ENCODE peak calls at places on chromosomes 6 and 20, in four cellular contexts. O is DND-41, G is bronchial epithelial cell, M is IMR-90. U is an unnamed sample.

GRCh38 chr20:16803965-16804792 is 56.0 kb downstream of the OTOR start:
- DNase-seq in O (peak; percentile 58), G (peak; percentile 29), M (peak; percentile 48), U (peak; percentile 54)

GRCh38 chr20:20955837-20956236 is 150.3 kb downstream of the LINC00237 start:
- DNase-seq in O (no peak), G (no peak), M (no peak), U (no peak)

GRCh38 chr20:62658593-62659159 is 16.4 kb downstream of the SLCO4A1 start:
- DNase-seq in O (no peak), G (no peak), M (no peak), U (no peak)

GRCh38 chr20:11965602-11966001 is 47.9 kb downstream of the BTBD3 start:
- DNase-seq in O (no peak), G (peak; percentile 4), M (peak; percentile 4), U (no peak)

GRCh38 chr6:110949679-110950285 is 8.7 kb upstream of the GTF3C6 start:
- DNase-seq in O (no peak), G (peak; percentile 29), M (peak; percentile 54), U (no peak)

GRCh38 chr6:93787841-93788240 is 368.5 kb upstream of the EPHA7 start:
- DNase-seq in O (no peak), G (no peak), M (no peak), U (no peak)

GRCh38 chr20:57470212-57470522 is 54.8 kb downstream of the CTCFL start:
- DNase-seq in O (no peak), G (no peak), M (no peak), U (no peak)

GRCh38 chr6:80622641-80623040 is 516.2 kb downstream of the BCKDHB start:
- DNase-seq in O (no peak), G (peak; percentile 55), M (no peak), U (no peak)

GRCh38 chr20:47464380-47465101 is 37.1 kb upstream of the NCOA3 start:
- DNase-seq in O (no peak), G (peak; percentile 99), M (peak; percentile 99), U (no peak)

GRCh38 chr20:15491564-15491963 is 1081.7 kb downstream of the KIF16B start:
- DNase-seq in O (no peak), G (peak; percentile 19), M (no peak), U (no peak)

GRCh38 chr6:15248451-15249370 is 2.8 kb downstream of the JARID2 start:
- DNase-seq in O (peak; percentile 96), G (peak; percentile 80), M (peak; percentile 97), U (peak; percentile 95)
- TF ChIP-seq CTCF in O (no peak), G (peak; percentile 55), M (peak; percentile 34), U (peak; percentile 3)

DNA sequence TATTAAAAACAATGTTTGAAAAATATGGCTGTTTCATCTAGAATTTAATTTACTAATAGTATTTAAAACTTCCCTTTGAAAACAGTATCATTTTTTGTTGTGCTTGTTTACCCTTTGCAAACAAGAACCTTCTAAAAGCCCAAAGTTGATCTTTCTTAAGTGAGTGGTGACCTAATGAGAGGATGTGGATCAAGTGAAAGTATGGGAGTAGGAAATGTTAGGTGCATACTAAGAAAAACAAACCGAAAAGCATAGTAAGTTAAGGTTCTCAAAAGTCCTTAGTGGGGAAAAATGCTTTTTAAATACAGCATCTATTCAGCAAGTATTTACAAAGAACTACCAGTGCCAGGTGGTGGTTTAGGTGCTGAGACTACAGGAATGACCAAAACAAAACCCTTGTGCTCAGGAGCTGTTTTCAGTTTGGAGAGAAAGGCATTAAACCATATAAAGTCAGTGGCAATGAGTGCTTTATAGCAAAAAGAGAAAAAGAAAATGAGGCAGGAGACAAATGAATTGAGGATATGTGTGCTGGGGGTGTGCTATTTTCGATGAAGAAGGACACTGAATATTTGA is 23.8 kb downstream of the RNF146 start:
- DNase-seq in O (no peak), G (no peak), M (no peak), U (no peak)
- TF ChIP-seq CTCF in O (no peak), G (no peak), M (no peak), U (no peak)

GRCh38 chr6:38018755-38019165 is 199.2 kb downstream of the ZFAND3 start:
- DNase-seq in O (peak; percentile 13), G (no peak), M (no peak), U (no peak)
- TF ChIP-seq CTCF in O (peak; percentile 23), G (no peak), M (no peak), U (no peak)

DNA sequence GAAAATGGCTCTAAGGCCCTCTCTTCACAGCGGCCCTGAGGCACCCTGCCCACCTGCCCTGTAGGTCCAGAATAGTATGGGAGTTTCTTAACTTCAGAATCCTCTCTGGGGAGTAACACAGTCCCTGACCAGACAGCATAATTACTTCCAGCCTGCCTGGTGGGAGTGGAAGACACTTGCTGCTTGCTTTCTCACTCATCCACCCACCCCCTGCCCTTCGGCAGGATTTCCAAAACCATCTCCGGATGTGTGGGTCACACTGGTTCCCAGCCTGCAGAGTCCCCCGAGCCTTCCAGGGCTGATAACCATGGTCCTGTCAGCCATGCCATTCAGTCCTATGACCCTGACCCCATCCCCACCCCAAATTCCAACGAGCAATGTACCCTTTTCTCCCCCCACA is 5.4 kb downstream of the SLC29A1 start:
- DNase-seq in O (no peak), G (no peak), M (no peak), U (no peak)
- TF ChIP-seq CTCF in O (no peak), G (no peak), M (no peak), U (no peak)

GRCh38 chr20:36726168-36726567 is 19.7 kb downstream of the NDRG3 start:
- DNase-seq in O (no peak), G (peak; percentile 6), M (peak; percentile 34), U (no peak)

GRCh38 chr20:36732456-36732855 is 13.4 kb downstream of the NDRG3 start:
- DNase-seq in O (no peak), G (no peak), M (no peak), U (no peak)

GRCh38 chr20:36728986-36729385 is 16.9 kb downstream of the NDRG3 start:
- DNase-seq in O (no peak), G (peak; percentile 69), M (peak; percentile 56), U (peak; percentile 40)
- TF ChIP-seq CTCF in O (peak; percentile 55), G (peak; percentile 21), M (peak; percentile 35), U (peak; percentile 17)

DNA sequence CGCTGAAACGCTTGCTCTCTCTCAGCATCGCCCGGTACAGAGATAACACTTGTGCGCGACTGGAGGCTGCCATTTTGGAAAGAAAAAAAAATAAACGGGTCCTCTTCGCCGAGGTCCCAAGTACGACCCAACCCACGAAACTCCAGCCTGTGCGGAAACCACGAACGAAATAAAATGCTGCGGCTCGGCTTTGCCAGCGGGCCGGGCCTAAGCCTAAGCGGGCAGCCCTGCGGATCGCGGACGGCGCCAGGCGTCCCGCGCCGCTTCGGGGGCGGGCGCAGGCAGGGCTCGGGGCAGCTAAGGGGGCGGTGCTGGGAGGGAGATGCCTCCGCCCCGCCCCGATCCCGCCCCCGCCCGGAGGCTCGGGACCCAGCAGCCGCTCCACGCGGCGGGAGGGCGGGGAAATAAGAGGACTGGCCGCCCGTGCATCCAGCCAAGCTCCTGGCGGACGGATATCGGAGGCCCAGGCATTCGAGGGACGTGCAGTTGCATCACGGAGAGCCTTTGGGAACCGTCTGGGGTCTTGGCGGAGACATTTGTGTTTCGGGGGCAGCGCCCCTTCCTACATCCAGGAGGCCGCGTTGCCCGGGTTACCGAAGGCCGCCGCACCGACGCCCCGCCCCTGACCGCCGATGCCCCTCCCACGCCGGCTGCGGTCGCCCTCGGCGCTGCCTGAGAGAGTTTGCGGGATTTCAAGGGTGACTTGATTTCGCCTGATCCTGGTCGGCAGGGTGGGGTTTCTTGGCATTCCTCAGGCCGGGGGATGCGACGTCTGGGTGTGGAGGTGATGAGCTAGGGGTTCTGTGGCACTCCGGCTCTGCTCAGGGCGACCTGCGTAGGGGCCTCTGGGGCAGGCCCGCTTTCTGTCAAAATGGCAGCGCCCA is at the start of the genes FARS2 and LYRM4:
- DNase-seq in O (peak; percentile 87), G (peak; percentile 59), M (peak; percentile 73), U (peak; percentile 91)
- TF ChIP-seq CTCF in O (no peak), G (no peak), M (peak; percentile 13), U (peak; percentile 11)

DNA sequence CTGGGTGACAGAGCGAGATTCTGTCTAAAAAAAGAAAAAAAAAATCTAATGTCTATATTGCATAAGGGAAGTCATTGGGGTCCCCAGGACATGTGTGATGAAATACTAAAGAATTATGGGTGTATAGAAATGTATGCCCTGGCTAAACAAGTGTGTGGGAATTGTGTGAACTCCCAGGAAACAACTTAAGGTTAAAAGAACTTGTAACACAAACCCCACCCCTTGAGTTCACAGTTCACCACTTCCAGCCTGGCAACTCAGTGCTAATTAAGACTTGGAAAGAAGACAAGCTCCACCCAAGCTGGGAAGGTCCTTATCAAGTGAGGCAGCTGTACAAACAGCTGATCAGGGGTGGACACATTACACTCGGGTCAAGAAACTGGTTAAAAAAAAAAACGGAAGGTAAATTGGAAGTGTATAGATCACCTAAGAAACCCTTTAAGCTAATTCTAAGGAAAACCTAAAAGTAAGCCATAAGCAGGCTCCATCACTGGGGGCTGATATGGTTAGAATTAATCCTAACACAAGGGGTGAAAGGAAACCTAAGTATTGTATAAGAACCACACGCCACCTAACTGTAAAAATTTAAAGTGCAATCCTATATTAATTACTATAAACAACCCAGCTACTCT is 25.2 kb downstream of the HLA-A start:
- DNase-seq in O (no peak), G (peak; percentile 81), M (no peak), U (no peak)
- TF ChIP-seq CTCF in O (peak; percentile 33), G (peak; percentile 24), M (peak; percentile 22), U (peak; percentile 27)

GRCh38 chr6:5746392-5747140 is 260.2 kb downstream of the NRN1 start:
- DNase-seq in O (peak; percentile 9), G (peak; percentile 3), M (no peak), U (no peak)
- TF ChIP-seq CTCF in O (no peak), G (peak; percentile 25), M (no peak), U (peak; percentile 35)

GRCh38 chr6:106084106-106084963 is 1.8 kb upstream of the PRDM1 start:
- DNase-seq in O (peak; percentile 69), G (peak; percentile 86), M (peak; percentile 92), U (peak; percentile 79)
- TF ChIP-seq CTCF in O (peak; percentile 87), G (peak; percentile 9), M (peak; percentile 68), U (peak; percentile 42)

DNA sequence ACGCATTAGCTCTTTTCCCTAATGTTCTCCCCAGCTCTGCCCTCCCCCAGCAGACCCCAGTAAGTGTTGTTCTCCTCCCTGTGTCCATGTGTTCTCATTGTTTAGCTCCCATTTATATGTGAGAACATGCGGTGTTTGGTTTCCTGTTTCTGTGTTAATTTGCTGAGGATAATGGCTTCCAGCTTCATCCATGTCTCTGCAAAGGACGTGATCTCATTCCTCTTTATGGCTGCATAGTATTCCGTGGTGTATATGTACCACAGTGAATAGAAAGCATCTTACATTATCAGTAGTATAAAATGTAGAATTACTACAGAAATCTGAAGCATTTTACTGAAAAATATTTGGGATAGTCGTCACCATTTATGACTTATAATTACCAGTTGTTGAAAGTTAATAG is 21.8 kb downstream of the HLA-DRA start:
- DNase-seq in O (no peak), G (no peak), M (no peak), U (no peak)
- TF ChIP-seq CTCF in O (no peak), G (no peak), M (no peak), U (no peak)